ENCODE peak calls at places on chromosomes 11 and 22, in ten cellular contexts. T, Q, O, G, C, X, K, L, R and B are unnamed samples.

GRCh38 chr11:3163241-3163981 is 1.7 kb downstream of the OSBPL5 start:
- DNase-seq in T (no peak), Q (peak), O (no peak), G (peak), C (no peak), X (peak), K (no peak), L (no peak), R (no peak), B (no peak)

GRCh38 chr11:92480519-92480918 is 255.9 kb downstream of the FAT3 start:
- DNase-seq in T (peak), Q (no peak), O (no peak), G (no peak), C (no peak), X (no peak), K (no peak), L (no peak), R (no peak), B (no peak)

GRCh38 chr11:75202195-75202594 is 38.4 kb upstream of the TPBGL start:
- DNase-seq in T (no peak), Q (no peak), O (no peak), G (no peak), C (no peak), X (no peak), K (no peak), L (no peak), R (no peak), B (no peak)

GRCh38 chr11:45827123-45827522 is 20.2 kb upstream of the CRY2 start:
- DNase-seq in T (no peak), Q (no peak), O (no peak), G (no peak), C (no peak), X (no peak), K (no peak), L (no peak), R (no peak), B (no peak)

GRCh38 chr11:16738949-16739262 is 459 bp downstream of the C11orf58 start:
- DNase-seq in T (no peak), Q (no peak), O (no peak), G (no peak), C (no peak), X (no peak), K (no peak), L (no peak), R (no peak), B (no peak)

GRCh38 chr22:37764622-37765021 is 43.1 kb upstream of the GCAT start:
- DNase-seq in T (no peak), Q (no peak), O (no peak), G (no peak), C (no peak), X (no peak), K (peak), L (no peak), R (no peak), B (no peak)

GRCh38 chr11:72735495-72736027 is 16.6 kb downstream of the ARAP1 start:
- DNase-seq in T (peak), Q (peak), O (no peak), G (no peak), C (no peak), X (no peak), K (peak), L (no peak), R (no peak), B (no peak)

GRCh38 chr11:14773755-14774154 is 118.3 kb downstream of the CYP2R1 start:
- DNase-seq in T (no peak), Q (no peak), O (no peak), G (no peak), C (no peak), X (no peak), K (peak), L (peak), R (peak), B (no peak)

GRCh38 chr22:37229012-37229804 is 14.9 kb downstream of the RAC2 start:
- DNase-seq in T (peak), Q (peak), O (no peak), G (no peak), C (no peak), X (no peak), K (no peak), L (no peak), R (no peak), B (no peak)

GRCh38 chr11:65870706-65871681 is 1.6 kb downstream of the EFEMP2 start:
- DNase-seq in T (no peak), Q (peak), O (no peak), G (no peak), C (no peak), X (peak), K (peak), L (no peak), R (no peak), B (no peak)

GRCh38 chr11:107385361-107385982 is 72.2 kb downstream of the CWF19L2 start:
- DNase-seq in T (peak), Q (no peak), O (no peak), G (no peak), C (no peak), X (no peak), K (no peak), L (no peak), R (no peak), B (no peak)

GRCh38 chr11:36122715-36123114 is 166.5 kb downstream of the COMMD9 start:
- DNase-seq in T (peak), Q (no peak), O (no peak), G (no peak), C (no peak), X (no peak), K (no peak), L (no peak), R (no peak), B (no peak)

GRCh38 chr11:65121447-65121864 is 478 bp downstream of the FAU start:
- DNase-seq in T (no peak), Q (peak), O (no peak), G (no peak), C (no peak), X (no peak), K (peak), L (no peak), R (no peak), B (no peak)

GRCh38 chr11:101974255-101974654 is 57.9 kb upstream of the ANGPTL5 start:
- DNase-seq in T (peak), Q (no peak), O (no peak), G (no peak), C (no peak), X (no peak), K (no peak), L (no peak), R (no peak), B (no peak)

GRCh38 chr11:206002-206384 is 1.2 kb downstream of the BET1L start:
- DNase-seq in T (no peak), Q (no peak), O (peak), G (no peak), C (peak), X (no peak), K (no peak), L (no peak), R (no peak), B (no peak)

GRCh38 chr11:17275376-17276235 is 933 bp upstream of the NUCB2 start:
- DNase-seq in T (peak), Q (no peak), O (no peak), G (no peak), C (no peak), X (no peak), K (peak), L (no peak), R (no peak), B (no peak)

GRCh38 chr11:69425895-69426544 is 55.4 kb upstream of the LINC01488 start:
- DNase-seq in T (no peak), Q (peak), O (no peak), G (no peak), C (no peak), X (no peak), K (no peak), L (no peak), R (no peak), B (no peak)

GRCh38 chr11:79414644-79415317 is 26.0 kb downstream of the TENM4 start:
- DNase-seq in T (peak), Q (no peak), O (no peak), G (no peak), C (no peak), X (peak), K (no peak), L (no peak), R (no peak), B (no peak)

GRCh38 chr11:92266821-92267220 is 42.2 kb downstream of the FAT3 start:
- DNase-seq in T (no peak), Q (no peak), O (no peak), G (no peak), C (no peak), X (no peak), K (peak), L (no peak), R (no peak), B (no peak)

GRCh38 chr11:34379081-34379480 is 21.3 kb upstream of the ABTB2 start:
- DNase-seq in T (peak), Q (no peak), O (no peak), G (no peak), C (no peak), X (no peak), K (no peak), L (no peak), R (no peak), B (no peak)

GRCh38 chr11:27610946-27611345 is 89.3 kb downstream of the BDNF start:
- DNase-seq in T (no peak), Q (no peak), O (no peak), G (no peak), C (no peak), X (no peak), K (no peak), L (no peak), R (no peak), B (no peak)

GRCh38 chr11:130175898-130176297 is 16.3 kb downstream of the ST14 start:
- DNase-seq in T (no peak), Q (no peak), O (no peak), G (no peak), C (no peak), X (no peak), K (no peak), L (no peak), R (no peak), B (no peak)

GRCh38 chr22:37485714-37486223 is 415 bp downstream of the MFNG start:
- DNase-seq in T (no peak), Q (peak), O (no peak), G (no peak), C (no peak), X (no peak), K (no peak), L (no peak), R (no peak), B (no peak)

GRCh38 chr11:119702261-119702591 is 26.8 kb downstream of the NECTIN1 start:
- DNase-seq in T (peak), Q (no peak), O (no peak), G (no peak), C (no peak), X (no peak), K (peak), L (no peak), R (no peak), B (no peak)

GRCh38 chr11:68002943-68003845 is 703 bp downstream of the UNC93B1 start:
- DNase-seq in T (no peak), Q (peak), O (peak), G (peak), C (peak), X (no peak), K (peak), L (peak), R (peak), B (no peak)

GRCh38 chr22:33350961-33351360 is 292.8 kb upstream of the SYN3 start:
- DNase-seq in T (no peak), Q (no peak), O (no peak), G (no peak), C (no peak), X (no peak), K (no peak), L (no peak), R (no peak), B (no peak)

GRCh38 chr22:30285176-30285845 is 4.0 kb downstream of the CASTOR1 start:
- DNase-seq in T (no peak), Q (no peak), O (no peak), G (no peak), C (no peak), X (no peak), K (no peak), L (no peak), R (no peak), B (no peak)

GRCh38 chr22:42720263-42721044 is at the start of gene A4GALT:
- DNase-seq in T (peak), Q (peak), O (no peak), G (no peak), C (peak), X (no peak), K (peak), L (peak), R (no peak), B (peak)

GRCh38 chr11:66612458-66612857 is 4.0 kb upstream of the RBM14 start:
- DNase-seq in T (no peak), Q (no peak), O (no peak), G (no peak), C (no peak), X (no peak), K (no peak), L (no peak), R (no peak), B (no peak)

GRCh38 chr11:68584097-68584496 is 100.2 kb upstream of the GAL start:
- DNase-seq in T (peak), Q (peak), O (peak), G (peak), C (peak), X (peak), K (peak), L (peak), R (peak), B (peak)

GRCh38 chr11:45322891-45323597 is 36.9 kb upstream of the SYT13 start:
- DNase-seq in T (no peak), Q (no peak), O (peak), G (no peak), C (no peak), X (no peak), K (no peak), L (no peak), R (no peak), B (no peak)

GRCh38 chr22:46391486-46392136 is 56.1 kb downstream of the TRMU start:
- DNase-seq in T (no peak), Q (no peak), O (no peak), G (no peak), C (no peak), X (no peak), K (no peak), L (no peak), R (no peak), B (no peak)

GRCh38 chr22:23781533-23781932 is 5.2 kb upstream of the SMARCB1 start:
- DNase-seq in T (peak), Q (no peak), O (no peak), G (no peak), C (no peak), X (peak), K (no peak), L (no peak), R (no peak), B (no peak)

GRCh38 chr11:5737672-5738071 is 1.4 kb downstream of the OR56B1 start:
- DNase-seq in T (no peak), Q (no peak), O (no peak), G (no peak), C (no peak), X (no peak), K (no peak), L (no peak), R (no peak), B (no peak)

GRCh38 chr11:118870396-118871343 is 13.0 kb upstream of the CXCR5 start:
- DNase-seq in T (peak), Q (peak), O (peak), G (peak), C (peak), X (no peak), K (no peak), L (peak), R (no peak), B (no peak)

GRCh38 chr11:113376156-113376555 is 11.4 kb upstream of the ANKK1 start:
- DNase-seq in T (no peak), Q (no peak), O (no peak), G (peak), C (no peak), X (no peak), K (no peak), L (no peak), R (no peak), B (no peak)

GRCh38 chr11:34346551-34346950 is 11.3 kb downstream of the ABTB2 start:
- DNase-seq in T (peak), Q (no peak), O (no peak), G (no peak), C (no peak), X (peak), K (no peak), L (no peak), R (no peak), B (no peak)

GRCh38 chr11:68825603-68826002 is 16.1 kb downstream of the CPT1A start:
- DNase-seq in T (peak), Q (peak), O (no peak), G (no peak), C (peak), X (no peak), K (peak), L (peak), R (peak), B (no peak)